ENCODE peak calls at places on chromosome 9, in eight cellular contexts. One of them, this sample, is unnamed.

GRCh38 chr9:25677301-25678146 is 720 bp downstream of the TUSC1 start:
- DNase-seq in NCI-H345: no peak
- DNase-seq in MCF 10A: peak; percentile 86
- DNase-seq in NK-92 treated with Interleukin-12 subunit alpha and Interleukin-12 subunit beta, amount 100 ng/mL, for 24 hours: no peak
- DNase-seq in COR-L47: peak; percentile 48
- DNase-seq in AG20443: peak; percentile 93
- DNase-seq in fibroblast of lung: peak; percentile 65
- DNase-seq in NB4: no peak
- DNase-seq in this sample: peak; percentile 88

GRCh38 chr9:97766092-97766491 is 69.0 kb upstream of the XPA start:
- DNase-seq in NCI-H345: no peak
- DNase-seq in MCF 10A: peak; percentile 70
- DNase-seq in NK-92 treated with Interleukin-12 subunit alpha and Interleukin-12 subunit beta, amount 100 ng/mL, for 24 hours: no peak
- DNase-seq in COR-L47: no peak
- DNase-seq in AG20443: peak; percentile 69
- DNase-seq in fibroblast of lung: peak; percentile 36
- DNase-seq in NB4: no peak
- DNase-seq in this sample: no peak

GRCh38 chr9:93824386-93825294 is 130.5 kb downstream of the BARX1 start:
- DNase-seq in NCI-H345: no peak
- DNase-seq in MCF 10A: no peak
- DNase-seq in NK-92 treated with Interleukin-12 subunit alpha and Interleukin-12 subunit beta, amount 100 ng/mL, for 24 hours: no peak
- DNase-seq in COR-L47: no peak
- DNase-seq in AG20443: peak; percentile 8
- DNase-seq in fibroblast of lung: no peak
- DNase-seq in NB4: no peak
- DNase-seq in this sample: no peak

GRCh38 chr9:21030389-21031035 is 928 bp downstream of the HACD4 start:
- DNase-seq in NCI-H345: no peak
- DNase-seq in MCF 10A: no peak
- DNase-seq in NK-92 treated with Interleukin-12 subunit alpha and Interleukin-12 subunit beta, amount 100 ng/mL, for 24 hours: no peak
- DNase-seq in COR-L47: no peak
- DNase-seq in AG20443: peak; percentile 48
- DNase-seq in fibroblast of lung: peak; percentile 39
- DNase-seq in NB4: peak; percentile 90
- DNase-seq in this sample: no peak

GRCh38 chr9:133740891-133741290 is 2.7 kb upstream of the SARDH start:
- DNase-seq in NCI-H345: no peak
- DNase-seq in MCF 10A: no peak
- DNase-seq in NK-92 treated with Interleukin-12 subunit alpha and Interleukin-12 subunit beta, amount 100 ng/mL, for 24 hours: no peak
- DNase-seq in COR-L47: no peak
- DNase-seq in AG20443: no peak
- DNase-seq in fibroblast of lung: no peak
- DNase-seq in NB4: no peak
- DNase-seq in this sample: no peak

GRCh38 chr9:35669331-35670145 is 4.2 kb upstream of the CA9 start:
- DNase-seq in NCI-H345: no peak
- DNase-seq in MCF 10A: peak; percentile 38
- DNase-seq in NK-92 treated with Interleukin-12 subunit alpha and Interleukin-12 subunit beta, amount 100 ng/mL, for 24 hours: no peak
- DNase-seq in COR-L47: no peak
- DNase-seq in AG20443: no peak
- DNase-seq in fibroblast of lung: peak; percentile 57
- DNase-seq in NB4: no peak
- DNase-seq in this sample: no peak

GRCh38 chr9:137813167-137813566 is 64.4 kb upstream of the CACNA1B start:
- DNase-seq in NCI-H345: peak; percentile 91
- DNase-seq in MCF 10A: no peak
- DNase-seq in NK-92 treated with Interleukin-12 subunit alpha and Interleukin-12 subunit beta, amount 100 ng/mL, for 24 hours: no peak
- DNase-seq in COR-L47: peak; percentile 90
- DNase-seq in AG20443: no peak
- DNase-seq in fibroblast of lung: no peak
- DNase-seq in NB4: no peak
- DNase-seq in this sample: no peak

GRCh38 chr9:122767821-122768220 is 20.9 kb upstream of the OR5C1 start:
- DNase-seq in NCI-H345: no peak
- DNase-seq in MCF 10A: no peak
- DNase-seq in NK-92 treated with Interleukin-12 subunit alpha and Interleukin-12 subunit beta, amount 100 ng/mL, for 24 hours: no peak
- DNase-seq in COR-L47: no peak
- DNase-seq in AG20443: no peak
- DNase-seq in fibroblast of lung: no peak
- DNase-seq in NB4: no peak
- DNase-seq in this sample: no peak

GRCh38 chr9:108386859-108387384 is 468.9 kb downstream of the ACTL7B start:
- DNase-seq in NCI-H345: no peak
- DNase-seq in MCF 10A: no peak
- DNase-seq in NK-92 treated with Interleukin-12 subunit alpha and Interleukin-12 subunit beta, amount 100 ng/mL, for 24 hours: no peak
- DNase-seq in COR-L47: no peak
- DNase-seq in AG20443: peak; percentile 63
- DNase-seq in fibroblast of lung: peak; percentile 85
- DNase-seq in NB4: no peak
- DNase-seq in this sample: no peak

GRCh38 chr9:130137870-130138653 is 34.1 kb upstream of the NCS1 start:
- DNase-seq in NCI-H345: no peak
- DNase-seq in MCF 10A: peak; percentile 56
- DNase-seq in NK-92 treated with Interleukin-12 subunit alpha and Interleukin-12 subunit beta, amount 100 ng/mL, for 24 hours: no peak
- DNase-seq in COR-L47: no peak
- DNase-seq in AG20443: peak; percentile 94
- DNase-seq in fibroblast of lung: peak; percentile 99
- DNase-seq in NB4: peak; percentile 24
- DNase-seq in this sample: no peak

GRCh38 chr9:120394058-120394669 is 185.8 kb downstream of the CDK5RAP2 start:
- DNase-seq in NCI-H345: no peak
- DNase-seq in MCF 10A: peak; percentile 93
- DNase-seq in NK-92 treated with Interleukin-12 subunit alpha and Interleukin-12 subunit beta, amount 100 ng/mL, for 24 hours: no peak
- DNase-seq in COR-L47: no peak
- DNase-seq in AG20443: peak; percentile 88
- DNase-seq in fibroblast of lung: peak; percentile 97
- DNase-seq in NB4: peak; percentile 93
- DNase-seq in this sample: no peak

GRCh38 chr9:123102380-123103113 is 69.1 kb downstream of the GPR21 start:
- DNase-seq in NCI-H345: no peak
- DNase-seq in MCF 10A: peak; percentile 6
- DNase-seq in NK-92 treated with Interleukin-12 subunit alpha and Interleukin-12 subunit beta, amount 100 ng/mL, for 24 hours: no peak
- DNase-seq in COR-L47: no peak
- DNase-seq in AG20443: no peak
- DNase-seq in fibroblast of lung: peak; percentile 17
- DNase-seq in NB4: no peak
- DNase-seq in this sample: no peak

GRCh38 chr9:36327903-36328302 is 69.7 kb upstream of the GNE start:
- DNase-seq in NCI-H345: no peak
- DNase-seq in MCF 10A: no peak
- DNase-seq in NK-92 treated with Interleukin-12 subunit alpha and Interleukin-12 subunit beta, amount 100 ng/mL, for 24 hours: no peak
- DNase-seq in COR-L47: no peak
- DNase-seq in AG20443: peak; percentile 79
- DNase-seq in fibroblast of lung: peak; percentile 51
- DNase-seq in NB4: no peak
- DNase-seq in this sample: no peak

GRCh38 chr9:86324308-86324707 is 29.9 kb downstream of the TUT7 start:
- DNase-seq in NCI-H345: no peak
- DNase-seq in MCF 10A: no peak
- DNase-seq in NK-92 treated with Interleukin-12 subunit alpha and Interleukin-12 subunit beta, amount 100 ng/mL, for 24 hours: no peak
- DNase-seq in COR-L47: no peak
- DNase-seq in AG20443: peak; percentile 57
- DNase-seq in fibroblast of lung: peak; percentile 64
- DNase-seq in NB4: no peak
- DNase-seq in this sample: no peak

GRCh38 chr9:12232836-12233235 is 460.3 kb upstream of the TYRP1 start:
- DNase-seq in NCI-H345: no peak
- DNase-seq in MCF 10A: no peak
- DNase-seq in NK-92 treated with Interleukin-12 subunit alpha and Interleukin-12 subunit beta, amount 100 ng/mL, for 24 hours: no peak
- DNase-seq in COR-L47: no peak
- DNase-seq in AG20443: no peak
- DNase-seq in fibroblast of lung: no peak
- DNase-seq in NB4: no peak
- DNase-seq in this sample: no peak

GRCh38 chr9:122180633-122181032 is 20.9 kb downstream of the MORN5 start:
- DNase-seq in NCI-H345: peak; percentile 22
- DNase-seq in MCF 10A: peak; percentile 62
- DNase-seq in NK-92 treated with Interleukin-12 subunit alpha and Interleukin-12 subunit beta, amount 100 ng/mL, for 24 hours: no peak
- DNase-seq in COR-L47: peak; percentile 36
- DNase-seq in AG20443: peak; percentile 76
- DNase-seq in fibroblast of lung: peak; percentile 82
- DNase-seq in NB4: peak; percentile 64
- DNase-seq in this sample: no peak

GRCh38 chr9:137305060-137305787 is 3.2 kb upstream of the NRARP start:
- DNase-seq in NCI-H345: peak; percentile 64
- DNase-seq in MCF 10A: no peak
- DNase-seq in NK-92 treated with Interleukin-12 subunit alpha and Interleukin-12 subunit beta, amount 100 ng/mL, for 24 hours: no peak
- DNase-seq in COR-L47: no peak
- DNase-seq in AG20443: peak; percentile 75
- DNase-seq in fibroblast of lung: peak; percentile 46
- DNase-seq in NB4: no peak
- DNase-seq in this sample: peak; percentile 76

GRCh38 chr9:93612796-93613154 is 36.4 kb downstream of the PHF2 start:
- DNase-seq in NCI-H345: peak; percentile 76
- DNase-seq in MCF 10A: no peak
- DNase-seq in NK-92 treated with Interleukin-12 subunit alpha and Interleukin-12 subunit beta, amount 100 ng/mL, for 24 hours: no peak
- DNase-seq in COR-L47: peak; percentile 90
- DNase-seq in AG20443: no peak
- DNase-seq in fibroblast of lung: no peak
- DNase-seq in NB4: no peak
- DNase-seq in this sample: no peak

GRCh38 chr9:81132318-81132717 is 557.0 kb downstream of the TLE1 start:
- DNase-seq in NCI-H345: no peak
- DNase-seq in MCF 10A: no peak
- DNase-seq in NK-92 treated with Interleukin-12 subunit alpha and Interleukin-12 subunit beta, amount 100 ng/mL, for 24 hours: no peak
- DNase-seq in COR-L47: no peak
- DNase-seq in AG20443: no peak
- DNase-seq in fibroblast of lung: peak; percentile 93
- DNase-seq in NB4: peak; percentile 68
- DNase-seq in this sample: no peak

GRCh38 chr9:3329361-3329760 is 196.4 kb downstream of the RFX3 start:
- DNase-seq in NCI-H345: no peak
- DNase-seq in MCF 10A: peak; percentile 16
- DNase-seq in NK-92 treated with Interleukin-12 subunit alpha and Interleukin-12 subunit beta, amount 100 ng/mL, for 24 hours: no peak
- DNase-seq in COR-L47: no peak
- DNase-seq in AG20443: no peak
- DNase-seq in fibroblast of lung: peak; percentile 44
- DNase-seq in NB4: no peak
- DNase-seq in this sample: no peak

GRCh38 chr9:1050125-1050895 is at the start of gene DMRT2:
- DNase-seq in NCI-H345: peak; percentile 85
- DNase-seq in MCF 10A: peak; percentile 77
- DNase-seq in NK-92 treated with Interleukin-12 subunit alpha and Interleukin-12 subunit beta, amount 100 ng/mL, for 24 hours: no peak
- DNase-seq in COR-L47: peak; percentile 2
- DNase-seq in AG20443: peak; percentile 44
- DNase-seq in fibroblast of lung: peak; percentile 65
- DNase-seq in NB4: peak; percentile 98
- DNase-seq in this sample: peak; percentile 83

GRCh38 chr9:130447193-130447816 is 2.5 kb downstream of the ASS1 start:
- DNase-seq in NCI-H345: no peak
- DNase-seq in MCF 10A: no peak
- DNase-seq in NK-92 treated with Interleukin-12 subunit alpha and Interleukin-12 subunit beta, amount 100 ng/mL, for 24 hours: no peak
- DNase-seq in COR-L47: no peak
- DNase-seq in AG20443: no peak
- DNase-seq in fibroblast of lung: no peak
- DNase-seq in NB4: no peak
- DNase-seq in this sample: peak; percentile 46

GRCh38 chr9:36542355-36542754 is 30.3 kb upstream of the MELK start:
- DNase-seq in NCI-H345: no peak
- DNase-seq in MCF 10A: no peak
- DNase-seq in NK-92 treated with Interleukin-12 subunit alpha and Interleukin-12 subunit beta, amount 100 ng/mL, for 24 hours: no peak
- DNase-seq in COR-L47: no peak
- DNase-seq in AG20443: no peak
- DNase-seq in fibroblast of lung: no peak
- DNase-seq in NB4: no peak
- DNase-seq in this sample: no peak

GRCh38 chr9:131984564-131984963 is 95.1 kb downstream of the MED27 start:
- DNase-seq in NCI-H345: no peak
- DNase-seq in MCF 10A: no peak
- DNase-seq in NK-92 treated with Interleukin-12 subunit alpha and Interleukin-12 subunit beta, amount 100 ng/mL, for 24 hours: no peak
- DNase-seq in COR-L47: no peak
- DNase-seq in AG20443: no peak
- DNase-seq in fibroblast of lung: no peak
- DNase-seq in NB4: no peak
- DNase-seq in this sample: no peak

GRCh38 chr9:4706971-4707622 is 27.7 kb downstream of the CDC37L1 start:
- DNase-seq in NCI-H345: no peak
- DNase-seq in MCF 10A: no peak
- DNase-seq in NK-92 treated with Interleukin-12 subunit alpha and Interleukin-12 subunit beta, amount 100 ng/mL, for 24 hours: no peak
- DNase-seq in COR-L47: no peak
- DNase-seq in AG20443: no peak
- DNase-seq in fibroblast of lung: no peak
- DNase-seq in NB4: peak; percentile 53
- DNase-seq in this sample: no peak

GRCh38 chr9:109101810-109102209 is 17.9 kb downstream of the TMEM245 start:
- DNase-seq in NCI-H345: no peak
- DNase-seq in MCF 10A: peak; percentile 83
- DNase-seq in NK-92 treated with Interleukin-12 subunit alpha and Interleukin-12 subunit beta, amount 100 ng/mL, for 24 hours: no peak
- DNase-seq in COR-L47: no peak
- DNase-seq in AG20443: no peak
- DNase-seq in fibroblast of lung: peak; percentile 97
- DNase-seq in NB4: peak; percentile 51
- DNase-seq in this sample: no peak

GRCh38 chr9:33272061-33272460 is 7.2 kb downstream of the CHMP5 start:
- DNase-seq in NCI-H345: no peak
- DNase-seq in MCF 10A: no peak
- DNase-seq in NK-92 treated with Interleukin-12 subunit alpha and Interleukin-12 subunit beta, amount 100 ng/mL, for 24 hours: no peak
- DNase-seq in COR-L47: no peak
- DNase-seq in AG20443: no peak
- DNase-seq in fibroblast of lung: peak; percentile 15
- DNase-seq in NB4: no peak
- DNase-seq in this sample: no peak

GRCh38 chr9:129319076-129319937 is 141.2 kb upstream of the IER5L start:
- DNase-seq in NCI-H345: no peak
- DNase-seq in MCF 10A: no peak
- DNase-seq in NK-92 treated with Interleukin-12 subunit alpha and Interleukin-12 subunit beta, amount 100 ng/mL, for 24 hours: no peak
- DNase-seq in COR-L47: no peak
- DNase-seq in AG20443: no peak
- DNase-seq in fibroblast of lung: no peak
- DNase-seq in NB4: no peak
- DNase-seq in this sample: no peak

GRCh38 chr9:13770956-13771355 is 491.5 kb upstream of the MPDZ start:
- DNase-seq in NCI-H345: peak; percentile 65
- DNase-seq in MCF 10A: no peak
- DNase-seq in NK-92 treated with Interleukin-12 subunit alpha and Interleukin-12 subunit beta, amount 100 ng/mL, for 24 hours: no peak
- DNase-seq in COR-L47: no peak
- DNase-seq in AG20443: no peak
- DNase-seq in fibroblast of lung: no peak
- DNase-seq in NB4: no peak
- DNase-seq in this sample: no peak

GRCh38 chr9:132864691-132865090 is 13.4 kb downstream of the AK8 start:
- DNase-seq in NCI-H345: no peak
- DNase-seq in MCF 10A: no peak
- DNase-seq in NK-92 treated with Interleukin-12 subunit alpha and Interleukin-12 subunit beta, amount 100 ng/mL, for 24 hours: no peak
- DNase-seq in COR-L47: no peak
- DNase-seq in AG20443: no peak
- DNase-seq in fibroblast of lung: no peak
- DNase-seq in NB4: no peak
- DNase-seq in this sample: no peak

GRCh38 chr9:85237478-85237877 is 504.3 kb downstream of the AGTPBP1 start:
- DNase-seq in NCI-H345: no peak
- DNase-seq in MCF 10A: no peak
- DNase-seq in NK-92 treated with Interleukin-12 subunit alpha and Interleukin-12 subunit beta, amount 100 ng/mL, for 24 hours: no peak
- DNase-seq in COR-L47: no peak
- DNase-seq in AG20443: no peak
- DNase-seq in fibroblast of lung: no peak
- DNase-seq in NB4: no peak
- DNase-seq in this sample: no peak

GRCh38 chr9:706606-707451 is 134.7 kb upstream of the DMRT1 start:
- DNase-seq in NCI-H345: no peak
- DNase-seq in MCF 10A: peak; percentile 75
- DNase-seq in NK-92 treated with Interleukin-12 subunit alpha and Interleukin-12 subunit beta, amount 100 ng/mL, for 24 hours: no peak
- DNase-seq in COR-L47: no peak
- DNase-seq in AG20443: peak; percentile 86
- DNase-seq in fibroblast of lung: peak; percentile 79
- DNase-seq in NB4: peak; percentile 94
- DNase-seq in this sample: peak; percentile 67

GRCh38 chr9:127285957-127286356 is 21.4 kb downstream of the GARNL3 start:
- DNase-seq in NCI-H345: no peak
- DNase-seq in MCF 10A: no peak
- DNase-seq in NK-92 treated with Interleukin-12 subunit alpha and Interleukin-12 subunit beta, amount 100 ng/mL, for 24 hours: no peak
- DNase-seq in COR-L47: no peak
- DNase-seq in AG20443: no peak
- DNase-seq in fibroblast of lung: no peak
- DNase-seq in NB4: no peak
- DNase-seq in this sample: no peak

GRCh38 chr9:85142461-85143401 is 473.2 kb downstream of the NTRK2 start:
- DNase-seq in NCI-H345: no peak
- DNase-seq in MCF 10A: peak; percentile 37
- DNase-seq in NK-92 treated with Interleukin-12 subunit alpha and Interleukin-12 subunit beta, amount 100 ng/mL, for 24 hours: no peak
- DNase-seq in COR-L47: no peak
- DNase-seq in AG20443: no peak
- DNase-seq in fibroblast of lung: peak; percentile 19
- DNase-seq in NB4: peak; percentile 23
- DNase-seq in this sample: no peak

This sample was measured in breast epithelium.